ENCODE peak calls at places on chromosomes 11 and 22, in seven cellular contexts. M is HT1080, Q is fibroblast of lung, B is endothelial cell, X is GM12865, J is T-helper 2 cell, Y is NCI-H2081. E is an unnamed sample.

GRCh38 chr11:8685820-8686219 is 3.2 kb downstream of the RPL27A start:
- DNase-seq in M (no peak), Q (no peak), B (no peak), X (peak), J (no peak), Y (no peak), E (no peak)

GRCh38 chr11:76656571-76657081 is 13.9 kb downstream of the LRRC32 start:
- DNase-seq in M (no peak), Q (no peak), B (no peak), X (no peak), J (no peak), Y (no peak), E (peak)

GRCh38 chr22:43186272-43187170 is at the start of gene TTLL12:
- DNase-seq in M (peak), Q (peak), B (peak), X (peak), J (peak), Y (peak), E (no peak)

GRCh38 chr11:19642759-19643158 is 69.9 kb upstream of the NAV2 start:
- DNase-seq in M (no peak), Q (no peak), B (no peak), X (no peak), J (no peak), Y (peak), E (no peak)

GRCh38 chr11:65695459-65696241 is 16.4 kb upstream of the KAT5 start:
- DNase-seq in M (peak), Q (no peak), B (no peak), X (no peak), J (no peak), Y (peak), E (peak)

GRCh38 chr22:41074061-41074460 is 18.3 kb upstream of the EP300 start:
- DNase-seq in M (no peak), Q (no peak), B (no peak), X (no peak), J (no peak), Y (no peak), E (no peak)

GRCh38 chr11:37115963-37116362 is 517.9 kb upstream of the RAG2 start:
- DNase-seq in M (no peak), Q (no peak), B (no peak), X (no peak), J (no peak), Y (no peak), E (no peak)

GRCh38 chr11:64951529-64951928 is 15.8 kb upstream of the GPHA2 start:
- DNase-seq in M (no peak), Q (no peak), B (no peak), X (no peak), J (no peak), Y (no peak), E (no peak)

GRCh38 chr22:18111759-18112330 is 1.2 kb downstream of the TUBA8 start:
- DNase-seq in M (no peak), Q (no peak), B (no peak), X (no peak), J (no peak), Y (peak), E (no peak)